ENCODE peak calls at places on chromosomes 12 and 14, in five cellular contexts. W, E, Q, U and L are unnamed samples.

GRCh38 chr12:28611115-28611435 is 420.8 kb downstream of the CCDC91 start:
- DNase-seq in W (no peak), E (no peak), Q (no peak), U (peak), L (no peak)

GRCh38 chr14:53192023-53192422 is 38.9 kb upstream of the DDHD1 start:
- DNase-seq in W (no peak), E (no peak), Q (no peak), U (no peak), L (no peak)

GRCh38 chr12:4112734-4113396 is 160.7 kb upstream of the CCND2 start:
- DNase-seq in W (no peak), E (peak), Q (no peak), U (no peak), L (no peak)

GRCh38 chr12:65926119-65927004 is 102.1 kb downstream of the HMGA2 start:
- DNase-seq in W (no peak), E (no peak), Q (no peak), U (no peak), L (no peak)

GRCh38 chr12:44154128-44154527 is 318.2 kb downstream of the TMEM117 start:
- DNase-seq in W (no peak), E (no peak), Q (no peak), U (no peak), L (no peak)

GRCh38 chr14:106380740-106381139 is 854.4 kb downstream of the TMEM121 start:
- DNase-seq in W (no peak), E (no peak), Q (no peak), U (no peak), L (no peak)

GRCh38 chr12:52740591-52740990 is 36.6 kb downstream of the KRT76 start:
- DNase-seq in W (no peak), E (no peak), Q (peak), U (no peak), L (no peak)

GRCh38 chr12:104671407-104672095 is 214.8 kb downstream of the CHST11 start:
- DNase-seq in W (no peak), E (peak), Q (peak), U (peak), L (peak)